ENCODE peak calls at places on chromosome 14, in six cellular contexts. One of them, this sample, is unnamed.

GRCh38 chr14:60304509-60304908 is 55.5 kb downstream of the PPM1A start:
- DNase-seq in HL-60: no peak
- DNase-seq in renal cortical epithelial cell: peak
- DNase-seq in CD4-positive, CD25-positive, alpha-beta regulatory T cell: no peak
- DNase-seq in BJ: no peak
- DNase-seq in lower lobe of right lung: no peak
- DNase-seq in this sample: peak

GRCh38 chr14:100076630-100077029 is 11.4 kb downstream of the EVL start:
- DNase-seq in HL-60: peak
- DNase-seq in renal cortical epithelial cell: peak
- DNase-seq in CD4-positive, CD25-positive, alpha-beta regulatory T cell: no peak
- DNase-seq in BJ: peak
- DNase-seq in lower lobe of right lung: peak
- DNase-seq in this sample: no peak

GRCh38 chr14:77849711-77850110 is 49.8 kb downstream of the ADCK1 start:
- DNase-seq in HL-60: no peak
- DNase-seq in renal cortical epithelial cell: peak
- DNase-seq in CD4-positive, CD25-positive, alpha-beta regulatory T cell: no peak
- DNase-seq in BJ: no peak
- DNase-seq in lower lobe of right lung: no peak
- DNase-seq in this sample: no peak

GRCh38 chr14:77880056-77880455 is 80.1 kb downstream of the ADCK1 start:
- DNase-seq in HL-60: no peak
- DNase-seq in renal cortical epithelial cell: no peak
- DNase-seq in CD4-positive, CD25-positive, alpha-beta regulatory T cell: no peak
- DNase-seq in BJ: no peak
- DNase-seq in lower lobe of right lung: no peak
- DNase-seq in this sample: no peak

GRCh38 chr14:23568600-23569310 is 1.2 kb upstream of the AP1G2 start:
- DNase-seq in HL-60: no peak
- DNase-seq in renal cortical epithelial cell: no peak
- DNase-seq in CD4-positive, CD25-positive, alpha-beta regulatory T cell: no peak
- DNase-seq in BJ: no peak
- DNase-seq in lower lobe of right lung: no peak
- DNase-seq in this sample: no peak

GRCh38 chr14:29822430-29822709 is 105.3 kb downstream of the PRKD1 start:
- DNase-seq in HL-60: no peak
- DNase-seq in renal cortical epithelial cell: no peak
- DNase-seq in CD4-positive, CD25-positive, alpha-beta regulatory T cell: no peak
- DNase-seq in BJ: no peak
- DNase-seq in lower lobe of right lung: no peak
- DNase-seq in this sample: no peak

GRCh38 chr14:77502109-77502782 is 3.6 kb upstream of the ISM2 start:
- DNase-seq in HL-60: no peak
- DNase-seq in renal cortical epithelial cell: no peak
- DNase-seq in CD4-positive, CD25-positive, alpha-beta regulatory T cell: no peak
- DNase-seq in BJ: no peak
- DNase-seq in lower lobe of right lung: no peak
- DNase-seq in this sample: peak

GRCh38 chr14:76195003-76195402 is 43.3 kb downstream of the GPATCH2L start:
- DNase-seq in HL-60: no peak
- DNase-seq in renal cortical epithelial cell: no peak
- DNase-seq in CD4-positive, CD25-positive, alpha-beta regulatory T cell: no peak
- DNase-seq in BJ: no peak
- DNase-seq in lower lobe of right lung: no peak
- DNase-seq in this sample: no peak

GRCh38 chr14:32813401-32813800 is 125.3 kb upstream of the NPAS3 start:
- DNase-seq in HL-60: no peak
- DNase-seq in renal cortical epithelial cell: no peak
- DNase-seq in CD4-positive, CD25-positive, alpha-beta regulatory T cell: no peak
- DNase-seq in BJ: no peak
- DNase-seq in lower lobe of right lung: no peak
- DNase-seq in this sample: no peak

GRCh38 chr14:25048170-25049126 is 1.5 kb downstream of the STXBP6 start:
- DNase-seq in HL-60: no peak
- DNase-seq in renal cortical epithelial cell: no peak
- DNase-seq in CD4-positive, CD25-positive, alpha-beta regulatory T cell: no peak
- DNase-seq in BJ: peak
- DNase-seq in lower lobe of right lung: no peak
- DNase-seq in this sample: no peak

GRCh38 chr14:100072783-100073346 is 7.6 kb downstream of the EVL start:
- DNase-seq in HL-60: peak
- DNase-seq in renal cortical epithelial cell: peak
- DNase-seq in CD4-positive, CD25-positive, alpha-beta regulatory T cell: peak
- DNase-seq in BJ: no peak
- DNase-seq in lower lobe of right lung: peak
- DNase-seq in this sample: no peak

GRCh38 chr14:56004323-56004722 is 113.9 kb upstream of the PELI2 start:
- DNase-seq in HL-60: no peak
- DNase-seq in renal cortical epithelial cell: no peak
- DNase-seq in CD4-positive, CD25-positive, alpha-beta regulatory T cell: no peak
- DNase-seq in BJ: no peak
- DNase-seq in lower lobe of right lung: no peak
- DNase-seq in this sample: no peak

GRCh38 chr14:76919811-76920571 is 93.8 kb downstream of the LRRC74A start:
- DNase-seq in HL-60: no peak
- DNase-seq in renal cortical epithelial cell: peak
- DNase-seq in CD4-positive, CD25-positive, alpha-beta regulatory T cell: no peak
- DNase-seq in BJ: no peak
- DNase-seq in lower lobe of right lung: no peak
- DNase-seq in this sample: peak

GRCh38 chr14:58752280-58752679 is 114.5 kb downstream of the DACT1 start:
- DNase-seq in HL-60: no peak
- DNase-seq in renal cortical epithelial cell: no peak
- DNase-seq in CD4-positive, CD25-positive, alpha-beta regulatory T cell: no peak
- DNase-seq in BJ: no peak
- DNase-seq in lower lobe of right lung: no peak
- DNase-seq in this sample: no peak

GRCh38 chr14:97878727-97879126 is 1081.5 kb downstream of the VRK1 start:
- DNase-seq in HL-60: no peak
- DNase-seq in renal cortical epithelial cell: no peak
- DNase-seq in CD4-positive, CD25-positive, alpha-beta regulatory T cell: peak
- DNase-seq in BJ: no peak
- DNase-seq in lower lobe of right lung: no peak
- DNase-seq in this sample: peak

GRCh38 chr14:64337901-64338615 is 43.9 kb upstream of the ESR2 start:
- DNase-seq in HL-60: peak
- DNase-seq in renal cortical epithelial cell: peak
- DNase-seq in CD4-positive, CD25-positive, alpha-beta regulatory T cell: no peak
- DNase-seq in BJ: no peak
- DNase-seq in lower lobe of right lung: peak
- DNase-seq in this sample: peak

GRCh38 chr14:26841920-26842741 is 244.3 kb upstream of the NOVA1 start:
- DNase-seq in HL-60: no peak
- DNase-seq in renal cortical epithelial cell: peak
- DNase-seq in CD4-positive, CD25-positive, alpha-beta regulatory T cell: no peak
- DNase-seq in BJ: peak
- DNase-seq in lower lobe of right lung: no peak
- DNase-seq in this sample: peak

GRCh38 chr14:76194327-76194726 is 42.6 kb downstream of the GPATCH2L start:
- DNase-seq in HL-60: no peak
- DNase-seq in renal cortical epithelial cell: no peak
- DNase-seq in CD4-positive, CD25-positive, alpha-beta regulatory T cell: no peak
- DNase-seq in BJ: no peak
- DNase-seq in lower lobe of right lung: no peak
- DNase-seq in this sample: no peak

GRCh38 chr14:104510794-104511611 is 68.6 kb upstream of the C14orf180 start:
- DNase-seq in HL-60: no peak
- DNase-seq in renal cortical epithelial cell: no peak
- DNase-seq in CD4-positive, CD25-positive, alpha-beta regulatory T cell: no peak
- DNase-seq in BJ: no peak
- DNase-seq in lower lobe of right lung: no peak
- DNase-seq in this sample: no peak

GRCh38 chr14:98685725-98686124 is 586.3 kb downstream of the BCL11B start:
- DNase-seq in HL-60: no peak
- DNase-seq in renal cortical epithelial cell: no peak
- DNase-seq in CD4-positive, CD25-positive, alpha-beta regulatory T cell: no peak
- DNase-seq in BJ: no peak
- DNase-seq in lower lobe of right lung: no peak
- DNase-seq in this sample: no peak

GRCh38 chr14:21866479-21866878 is 192.9 kb upstream of the OR4E1 start:
- DNase-seq in HL-60: no peak
- DNase-seq in renal cortical epithelial cell: no peak
- DNase-seq in CD4-positive, CD25-positive, alpha-beta regulatory T cell: no peak
- DNase-seq in BJ: no peak
- DNase-seq in lower lobe of right lung: no peak
- DNase-seq in this sample: no peak

GRCh38 chr14:101681795-101682194 is 79.7 kb upstream of the PPP2R5C start:
- DNase-seq in HL-60: no peak
- DNase-seq in renal cortical epithelial cell: no peak
- DNase-seq in CD4-positive, CD25-positive, alpha-beta regulatory T cell: no peak
- DNase-seq in BJ: no peak
- DNase-seq in lower lobe of right lung: no peak
- DNase-seq in this sample: no peak

This sample was measured in left lobe of liver.